ENCODE peak calls at places on chromosomes 16 and 17, in eight cellular contexts. A, L, Z, G, P, C, W and I are unnamed samples. For H3K4me1, the result is how much of the 10 kb centered on the place peaks cover.

GRCh38 chr17:66339563-66339962 is 37.1 kb downstream of the PRKCA start:
- DNase-seq in A (no peak), G (no peak), Z (no peak), L (no peak), C (no peak), P (no peak), W (no peak), I (no peak)

GRCh38 chr17:949623-950338 is 29.8 kb downstream of the NXN start:
- DNase-seq in C (no peak), L (peak), G (no peak), A (no peak), W (no peak), Z (peak), P (no peak), I (no peak)

GRCh38 chr17:11880714-11881113 is 116.6 kb downstream of the ZNF18 start:
- DNase-seq in L (peak), G (no peak), P (no peak), Z (no peak), C (no peak), A (no peak), W (no peak), I (no peak)

GRCh38 chr17:30954046-30954805 is 16.6 kb upstream of the RNF135 start:
- DNase-seq in C (no peak), P (no peak), L (no peak), W (peak), Z (no peak), G (no peak), A (no peak), I (peak)

GRCh38 chr17:82935944-82936767 is 96.3 kb upstream of the ZNF750 start:
- DNase-seq in L (peak), P (no peak), A (peak), G (no peak), C (no peak), Z (peak), W (peak), I (peak)

GRCh38 chr17:73357318-73357717 is 45.5 kb upstream of the CDC42EP4 start:
- DNase-seq in G (no peak), Z (no peak), L (no peak), A (peak), P (no peak), C (no peak), W (no peak), I (no peak)

GRCh38 chr17:31533546-31534155 is 142.2 kb downstream of the RAB11FIP4 start:
- DNase-seq in A (no peak), P (peak), L (peak), G (no peak), W (no peak), C (no peak), Z (no peak), I (no peak)

GRCh38 chr16:88534731-88535141 is 35.5 kb upstream of the ZC3H18 start:
- DNase-seq in W (peak), P (peak), A (peak), C (no peak), G (no peak), L (peak), Z (no peak), I (peak)

GRCh38 chr16:55494994-55495421 is 13.9 kb upstream of the LPCAT2 start:
- DNase-seq in A (no peak), C (no peak), G (no peak), Z (no peak), L (peak), W (no peak), P (peak), I (no peak)

GRCh38 chr17:76557368-76558209 is 17.7 kb downstream of the PRCD start:
- DNase-seq in W (peak), P (peak), A (peak), C (peak), Z (peak), L (peak), G (peak), I (peak)

GRCh38 chr16:824194-824593 is 23.7 kb upstream of the GNG13 start:
- DNase-seq in Z (no peak), P (no peak), L (no peak), C (no peak), A (no peak), G (no peak), W (no peak), I (no peak)

GRCh38 chr17:75105269-75106080 is 4.3 kb upstream of the ARMC7 start:
- DNase-seq in G (no peak), P (peak), W (peak), Z (no peak), C (no peak), L (peak), A (no peak), I (peak)

GRCh38 chr17:52606098-52606497 is 447.6 kb upstream of the CA10 start:
- DNase-seq in G (no peak), A (no peak), W (no peak), L (no peak), C (no peak), Z (no peak), P (peak), I (no peak)

GRCh38 chr16:21646721-21647561 is 5.5 kb downstream of the IGSF6 start:
- DNase-seq in C (no peak), L (no peak), A (no peak), W (no peak), G (no peak), P (no peak), Z (no peak), I (no peak)

GRCh38 chr17:48497103-48497502 is 33.7 kb downstream of the HOXB1 start:
- DNase-seq in G (no peak), Z (no peak), P (peak), L (no peak), A (no peak), C (no peak), W (no peak), I (no peak)
- H3K4me1 ChIP-seq in G (under half), Z (under half), P (under half), L (under half), A (under half), C (under half), W (under half), I (under half)

GRCh38 chr16:25138130-25138529 is 26.6 kb downstream of the LCMT1 start:
- DNase-seq in L (no peak), G (no peak), Z (no peak), C (no peak), A (no peak), P (no peak), W (no peak), I (no peak)

GRCh38 chr16:25140459-25140858 is 28.9 kb downstream of the LCMT1 start:
- DNase-seq in L (no peak), A (no peak), Z (no peak), P (peak), W (no peak), G (no peak), C (no peak), I (no peak)

GRCh38 chr16:25148568-25149215 is 37.1 kb downstream of the LCMT1 start:
- DNase-seq in Z (no peak), L (peak), W (no peak), G (no peak), C (no peak), A (no peak), P (no peak), I (no peak)

GRCh38 chr16:25141648-25142047 is 30.1 kb downstream of the LCMT1 start:
- DNase-seq in Z (no peak), L (no peak), W (no peak), P (peak), G (no peak), C (no peak), A (no peak), I (no peak)

GRCh38 chr16:25143898-25144297 is 32.4 kb downstream of the LCMT1 start:
- DNase-seq in P (no peak), A (no peak), W (no peak), Z (no peak), G (no peak), L (peak), C (no peak), I (no peak)
- TF ChIP-seq CTCF in P (peak), A (no peak), W (peak), Z (no peak), G (no peak), L (peak), C (no peak), I (peak)

GRCh38 chr17:36547776-36548175 is 3.1 kb downstream of the GGNBP2 start:
- DNase-seq in G (no peak), A (no peak), W (no peak), L (no peak), P (no peak), C (no peak), Z (no peak), I (no peak)
- H3K4me1 ChIP-seq in G (under half), A (half or more), W (half or more), L (under half), P (under half), C (half or more), Z (half or more), I (half or more)

DNA sequence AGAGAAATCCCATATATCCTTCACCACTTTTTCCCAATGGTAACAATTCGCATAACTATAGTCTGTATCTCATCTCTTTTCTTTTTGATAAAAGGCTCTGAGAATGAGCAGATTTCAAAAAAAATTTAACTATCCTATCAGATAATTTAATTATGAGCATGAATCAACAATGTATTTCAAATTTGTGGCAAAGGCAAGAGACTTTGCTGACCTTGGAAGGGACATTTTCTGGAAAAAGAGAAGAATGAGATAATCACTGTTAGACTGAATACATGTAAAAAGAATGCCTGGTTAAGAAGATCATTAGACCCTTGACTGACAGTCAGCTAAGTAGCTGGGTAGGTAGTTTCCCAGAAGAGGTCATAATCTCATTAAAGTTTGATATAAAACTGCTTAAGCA is 428.4 kb upstream of the XYLT1 start:
- DNase-seq in L (no peak), C (no peak), Z (no peak), P (no peak), A (no peak), W (no peak), G (no peak), I (no peak)
- TF ChIP-seq CTCF in L (no peak), C (no peak), Z (no peak), P (no peak), A (no peak), W (no peak), G (no peak), I (no peak)